ENCODE peak calls at places on chromosome 4, in nine cellular contexts. One of them, this sample, is unnamed. For H3K4me1 and H3K36me3, the result is how much of the 10 kb centered on the place peaks cover.

GRCh38 chr4:141731481-141731880 is 95.1 kb downstream of the IL15 start:
- DNase-seq in cardiac muscle cell: no peak
- DNase-seq in mesenchymal stem cell: no peak
- DNase-seq in left ventricle myocardium inferior: no peak
- DNase-seq in small intestine: no peak
- DNase-seq in mucosa of descending colon: no peak
- DNase-seq in RWPE2: no peak
- DNase-seq in fibroblast of lung: no peak
- DNase-seq in psoas muscle: no peak
- DNase-seq in this sample: no peak

GRCh38 chr4:8469550-8469949 is 29.0 kb downstream of the TRMT44 start:
- DNase-seq in cardiac muscle cell: no peak
- DNase-seq in mesenchymal stem cell: no peak
- DNase-seq in left ventricle myocardium inferior: no peak
- DNase-seq in small intestine: no peak
- DNase-seq in mucosa of descending colon: no peak
- DNase-seq in RWPE2: no peak
- DNase-seq in fibroblast of lung: no peak
- DNase-seq in psoas muscle: no peak
- DNase-seq in this sample: peak

GRCh38 chr4:71468086-71468485 is 129.3 kb downstream of the SLC4A4 start:
- DNase-seq in cardiac muscle cell: no peak
- DNase-seq in mesenchymal stem cell: no peak
- DNase-seq in left ventricle myocardium inferior: no peak
- DNase-seq in small intestine: no peak
- DNase-seq in mucosa of descending colon: no peak
- DNase-seq in RWPE2: no peak
- DNase-seq in fibroblast of lung: peak
- DNase-seq in psoas muscle: no peak
- DNase-seq in this sample: no peak

GRCh38 chr4:67160409-67160808 is 384.9 kb downstream of the CENPC start:
- DNase-seq in cardiac muscle cell: no peak
- DNase-seq in mesenchymal stem cell: no peak
- DNase-seq in left ventricle myocardium inferior: no peak
- DNase-seq in small intestine: no peak
- DNase-seq in mucosa of descending colon: no peak
- DNase-seq in RWPE2: no peak
- DNase-seq in fibroblast of lung: no peak
- DNase-seq in psoas muscle: no peak
- DNase-seq in this sample: no peak

GRCh38 chr4:105805501-105806120 is 89.7 kb upstream of the NPNT start:
- DNase-seq in cardiac muscle cell: no peak
- DNase-seq in mesenchymal stem cell: no peak
- DNase-seq in left ventricle myocardium inferior: no peak
- DNase-seq in small intestine: no peak
- DNase-seq in mucosa of descending colon: no peak
- DNase-seq in RWPE2: no peak
- DNase-seq in fibroblast of lung: peak
- DNase-seq in psoas muscle: no peak
- DNase-seq in this sample: no peak

GRCh38 chr4:79073471-79073870 is 134.2 kb upstream of the PAQR3 start:
- DNase-seq in cardiac muscle cell: no peak
- DNase-seq in mesenchymal stem cell: no peak
- DNase-seq in left ventricle myocardium inferior: no peak
- DNase-seq in small intestine: no peak
- DNase-seq in mucosa of descending colon: no peak
- DNase-seq in RWPE2: no peak
- DNase-seq in fibroblast of lung: no peak
- DNase-seq in psoas muscle: no peak
- DNase-seq in this sample: no peak

GRCh38 chr4:125444166-125444565 is 129.4 kb downstream of the FAT4 start:
- DNase-seq in cardiac muscle cell: peak
- DNase-seq in mesenchymal stem cell: no peak
- DNase-seq in left ventricle myocardium inferior: no peak
- DNase-seq in small intestine: no peak
- DNase-seq in mucosa of descending colon: no peak
- DNase-seq in RWPE2: no peak
- DNase-seq in fibroblast of lung: no peak
- DNase-seq in psoas muscle: no peak
- DNase-seq in this sample: no peak

GRCh38 chr4:168908093-168908492 is 102.0 kb downstream of the CBR4 start:
- DNase-seq in cardiac muscle cell: peak
- DNase-seq in mesenchymal stem cell: peak
- DNase-seq in left ventricle myocardium inferior: no peak
- DNase-seq in small intestine: no peak
- DNase-seq in mucosa of descending colon: no peak
- DNase-seq in RWPE2: no peak
- DNase-seq in fibroblast of lung: peak
- DNase-seq in psoas muscle: no peak
- DNase-seq in this sample: peak

GRCh38 chr4:25863347-25863784 is 578 bp upstream of the SEL1L3 start:
- DNase-seq in cardiac muscle cell: peak
- DNase-seq in mesenchymal stem cell: no peak
- DNase-seq in left ventricle myocardium inferior: no peak
- DNase-seq in small intestine: peak
- DNase-seq in mucosa of descending colon: peak
- DNase-seq in RWPE2: no peak
- DNase-seq in fibroblast of lung: no peak
- DNase-seq in psoas muscle: no peak
- DNase-seq in this sample: peak

GRCh38 chr4:186144596-186145569 is 40.4 kb downstream of the FAM149A start:
- DNase-seq in cardiac muscle cell: peak
- DNase-seq in mesenchymal stem cell: peak
- DNase-seq in left ventricle myocardium inferior: peak
- DNase-seq in small intestine: peak
- DNase-seq in mucosa of descending colon: peak
- DNase-seq in RWPE2: no peak
- DNase-seq in fibroblast of lung: peak
- DNase-seq in psoas muscle: peak
- DNase-seq in this sample: peak

GRCh38 chr4:136476773-136477172 is 1055.5 kb downstream of the PCDH18 start:
- DNase-seq in cardiac muscle cell: no peak
- DNase-seq in mesenchymal stem cell: no peak
- DNase-seq in left ventricle myocardium inferior: no peak
- DNase-seq in small intestine: no peak
- DNase-seq in mucosa of descending colon: no peak
- DNase-seq in RWPE2: no peak
- DNase-seq in fibroblast of lung: no peak
- DNase-seq in psoas muscle: no peak
- DNase-seq in this sample: no peak

GRCh38 chr4:26873391-26874026 is 12.9 kb downstream of the STIM2 start:
- DNase-seq in cardiac muscle cell: no peak
- DNase-seq in mesenchymal stem cell: no peak
- DNase-seq in left ventricle myocardium inferior: no peak
- DNase-seq in small intestine: peak
- DNase-seq in mucosa of descending colon: no peak
- DNase-seq in RWPE2: no peak
- DNase-seq in fibroblast of lung: no peak
- DNase-seq in psoas muscle: no peak
- DNase-seq in this sample: no peak

GRCh38 chr4:8324640-8325239 is 55.2 kb downstream of the HTRA3 start:
- DNase-seq in cardiac muscle cell: no peak
- DNase-seq in mesenchymal stem cell: no peak
- DNase-seq in left ventricle myocardium inferior: no peak
- DNase-seq in small intestine: no peak
- DNase-seq in mucosa of descending colon: no peak
- DNase-seq in RWPE2: peak
- DNase-seq in fibroblast of lung: no peak
- DNase-seq in psoas muscle: no peak
- DNase-seq in this sample: peak

DNA sequence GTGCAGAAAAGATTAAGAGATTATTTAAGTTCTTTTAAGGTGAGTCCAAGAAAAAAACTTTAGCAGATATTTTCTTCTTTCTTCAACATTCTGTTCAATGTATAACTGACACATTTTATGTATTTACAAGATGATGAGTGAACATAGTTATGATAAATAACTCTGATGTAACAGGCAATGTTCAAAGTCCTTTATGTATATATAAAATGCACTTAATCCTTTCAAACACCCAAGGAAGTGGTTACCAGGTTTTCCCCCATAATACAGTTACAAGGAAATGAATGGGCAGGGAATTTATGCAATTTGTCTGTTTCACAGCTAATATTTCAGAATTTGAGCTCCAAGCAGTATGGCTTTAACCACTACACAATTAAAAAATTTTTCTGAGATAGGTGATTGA is 8.2 kb downstream of the CXCL3 start:
- DNase-seq in cardiac muscle cell: no peak
- DNase-seq in mesenchymal stem cell: no peak
- DNase-seq in left ventricle myocardium inferior: no peak
- DNase-seq in small intestine: peak
- DNase-seq in mucosa of descending colon: no peak
- DNase-seq in RWPE2: no peak
- DNase-seq in fibroblast of lung: no peak
- DNase-seq in psoas muscle: no peak
- DNase-seq in this sample: no peak
- H3K4me1 ChIP-seq in cardiac muscle cell: under half
- H3K4me1 ChIP-seq in mesenchymal stem cell: under half
- H3K4me1 ChIP-seq in left ventricle myocardium inferior: under half
- H3K4me1 ChIP-seq in small intestine: under half
- H3K4me1 ChIP-seq in mucosa of descending colon: under half
- H3K4me1 ChIP-seq in RWPE2: under half
- H3K4me1 ChIP-seq in fibroblast of lung: under half
- H3K4me1 ChIP-seq in psoas muscle: under half
- H3K4me1 ChIP-seq in this sample: under half

DNA sequence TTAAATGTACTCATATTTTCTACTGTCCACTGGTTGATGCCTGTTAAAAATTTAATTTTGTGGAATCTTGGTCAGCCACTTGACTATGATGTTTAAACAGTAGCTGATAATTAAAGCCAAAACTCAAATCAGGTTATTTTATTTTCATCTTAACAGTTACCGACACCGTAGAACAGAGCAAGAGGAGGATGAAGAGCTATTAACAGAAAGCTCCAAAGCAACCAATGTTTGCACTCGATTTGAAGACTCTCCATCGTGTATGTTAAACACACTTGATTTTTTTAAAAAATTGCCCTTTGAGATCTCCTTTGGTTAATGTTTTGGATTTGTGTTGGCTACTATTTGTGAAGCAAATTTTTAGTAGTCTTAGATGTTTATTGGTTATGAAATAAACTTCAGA is 10.7 kb downstream of the SMARCA5 start:
- DNase-seq in cardiac muscle cell: no peak
- DNase-seq in mesenchymal stem cell: no peak
- DNase-seq in left ventricle myocardium inferior: no peak
- DNase-seq in small intestine: no peak
- DNase-seq in mucosa of descending colon: no peak
- DNase-seq in RWPE2: no peak
- DNase-seq in fibroblast of lung: no peak
- DNase-seq in psoas muscle: no peak
- DNase-seq in this sample: no peak
- H3K36me3 ChIP-seq in cardiac muscle cell: half or more
- H3K36me3 ChIP-seq in mesenchymal stem cell: half or more
- H3K36me3 ChIP-seq in left ventricle myocardium inferior: half or more
- H3K36me3 ChIP-seq in small intestine: under half
- H3K36me3 ChIP-seq in mucosa of descending colon: under half
- H3K36me3 ChIP-seq in RWPE2: half or more
- H3K36me3 ChIP-seq in fibroblast of lung: under half
- H3K36me3 ChIP-seq in psoas muscle: under half
- H3K36me3 ChIP-seq in this sample: half or more

GRCh38 chr4:43987331-43987944 is 461.2 kb downstream of the KCTD8 start:
- DNase-seq in cardiac muscle cell: no peak
- DNase-seq in mesenchymal stem cell: no peak
- DNase-seq in left ventricle myocardium inferior: no peak
- DNase-seq in small intestine: no peak
- DNase-seq in mucosa of descending colon: no peak
- DNase-seq in RWPE2: no peak
- DNase-seq in fibroblast of lung: no peak
- DNase-seq in psoas muscle: no peak
- DNase-seq in this sample: no peak

DNA sequence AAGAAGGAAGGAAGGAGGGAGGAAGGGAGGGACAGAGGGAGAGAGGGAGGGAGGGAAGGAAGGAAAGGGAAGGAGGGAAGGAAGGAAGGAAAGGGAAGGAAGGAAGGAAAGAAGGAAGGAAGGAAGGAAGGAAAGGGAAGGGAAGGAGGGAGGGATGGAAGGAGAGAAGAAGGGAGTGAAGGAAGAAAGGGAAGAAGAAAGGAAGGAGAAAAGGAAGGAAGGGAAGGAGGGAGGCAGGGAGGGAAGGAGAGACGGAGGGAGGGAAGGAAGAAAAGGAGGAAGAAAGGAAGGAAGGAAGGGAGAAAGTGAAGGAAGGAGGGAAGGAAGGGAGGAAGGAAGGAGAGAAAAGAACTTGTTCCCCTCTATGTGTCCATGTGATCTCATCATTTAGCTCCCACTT is 465.0 kb downstream of the KCTD8 start:
- DNase-seq in cardiac muscle cell: no peak
- DNase-seq in mesenchymal stem cell: no peak
- DNase-seq in left ventricle myocardium inferior: no peak
- DNase-seq in small intestine: no peak
- DNase-seq in mucosa of descending colon: no peak
- DNase-seq in RWPE2: no peak
- DNase-seq in fibroblast of lung: no peak
- DNase-seq in psoas muscle: no peak
- DNase-seq in this sample: no peak
- H3K4me1 ChIP-seq in cardiac muscle cell: under half
- H3K4me1 ChIP-seq in mesenchymal stem cell: under half
- H3K4me1 ChIP-seq in left ventricle myocardium inferior: under half
- H3K4me1 ChIP-seq in small intestine: under half
- H3K4me1 ChIP-seq in mucosa of descending colon: under half
- H3K4me1 ChIP-seq in RWPE2: under half
- H3K4me1 ChIP-seq in fibroblast of lung: under half
- H3K4me1 ChIP-seq in psoas muscle: under half
- H3K4me1 ChIP-seq in this sample: under half

GRCh38 chr4:145774473-145774872 is 94.5 kb downstream of the C4orf51 start:
- DNase-seq in cardiac muscle cell: no peak
- DNase-seq in mesenchymal stem cell: no peak
- DNase-seq in left ventricle myocardium inferior: no peak
- DNase-seq in small intestine: no peak
- DNase-seq in mucosa of descending colon: no peak
- DNase-seq in RWPE2: no peak
- DNase-seq in fibroblast of lung: no peak
- DNase-seq in psoas muscle: no peak
- DNase-seq in this sample: no peak
- H3K36me3 ChIP-seq in cardiac muscle cell: half or more
- H3K36me3 ChIP-seq in mesenchymal stem cell: half or more
- H3K36me3 ChIP-seq in left ventricle myocardium inferior: under half
- H3K36me3 ChIP-seq in small intestine: under half
- H3K36me3 ChIP-seq in mucosa of descending colon: under half
- H3K36me3 ChIP-seq in RWPE2: under half
- H3K36me3 ChIP-seq in fibroblast of lung: under half
- H3K36me3 ChIP-seq in psoas muscle: under half
- H3K36me3 ChIP-seq in this sample: under half

GRCh38 chr4:76611164-76611563 is 176.1 kb downstream of the SHROOM3 start:
- DNase-seq in cardiac muscle cell: peak
- DNase-seq in mesenchymal stem cell: no peak
- DNase-seq in left ventricle myocardium inferior: no peak
- DNase-seq in small intestine: no peak
- DNase-seq in mucosa of descending colon: no peak
- DNase-seq in RWPE2: no peak
- DNase-seq in fibroblast of lung: peak
- DNase-seq in psoas muscle: no peak
- DNase-seq in this sample: no peak
- H3K4me1 ChIP-seq in cardiac muscle cell: under half
- H3K4me1 ChIP-seq in mesenchymal stem cell: under half
- H3K4me1 ChIP-seq in left ventricle myocardium inferior: under half
- H3K4me1 ChIP-seq in small intestine: under half
- H3K4me1 ChIP-seq in mucosa of descending colon: half or more
- H3K4me1 ChIP-seq in RWPE2: under half
- H3K4me1 ChIP-seq in fibroblast of lung: under half
- H3K4me1 ChIP-seq in psoas muscle: under half
- H3K4me1 ChIP-seq in this sample: half or more